ENCODE peak calls at places on chromosomes 12 and 14, in four cellular contexts. One of them, this sample, is unnamed.
A peak's percentile ranks its signal among the peaks of the same experiment; 100 is the strongest.

GRCh38 chr14:102144914-102145313 is 5.2 kb downstream of the WDR20 start:
- DNase-seq in left colon: no peak
- DNase-seq in T-cell: no peak
- DNase-seq in H54: no peak
- DNase-seq in this sample: no peak

GRCh38 chr12:53476769-53477209 is 22.5 kb downstream of the MAP3K12 start:
- DNase-seq in left colon: no peak
- DNase-seq in T-cell: no peak
- DNase-seq in H54: no peak
- DNase-seq in this sample: no peak

GRCh38 chr12:66637693-66638301 is 41.1 kb downstream of the GRIP1 start:
- DNase-seq in left colon: no peak
- DNase-seq in T-cell: no peak
- DNase-seq in H54: no peak
- DNase-seq in this sample: no peak

GRCh38 chr12:97275261-97276197 is 187.1 kb upstream of the RMST start:
- DNase-seq in left colon: no peak
- DNase-seq in T-cell: no peak
- DNase-seq in H54: no peak
- DNase-seq in this sample: no peak

GRCh38 chr12:71665109-71665476 is 992 bp downstream of the THAP2 start:
- DNase-seq in left colon: no peak
- DNase-seq in T-cell: no peak
- DNase-seq in H54: no peak
- DNase-seq in this sample: no peak

GRCh38 chr14:103385994-103386491 is 828 bp downstream of the MARK3 start:
- DNase-seq in left colon: peak; percentile 55
- DNase-seq in T-cell: peak; percentile 16
- DNase-seq in H54: no peak
- DNase-seq in this sample: no peak

GRCh38 chr14:24840204-24840893 is 206.4 kb upstream of the GZMB start:
- DNase-seq in left colon: no peak
- DNase-seq in T-cell: no peak
- DNase-seq in H54: no peak
- DNase-seq in this sample: no peak

GRCh38 chr12:132814232-132814631 is 14.4 kb downstream of the GOLGA3 start:
- DNase-seq in left colon: no peak
- DNase-seq in T-cell: no peak
- DNase-seq in H54: no peak
- DNase-seq in this sample: no peak

GRCh38 chr12:103632554-103633216 is 45.6 kb downstream of the STAB2 start:
- DNase-seq in left colon: peak; percentile 68
- DNase-seq in T-cell: peak; percentile 11
- DNase-seq in H54: peak; percentile 79
- DNase-seq in this sample: no peak

GRCh38 chr12:46351138-46351537 is 21.4 kb downstream of the SLC38A2 start:
- DNase-seq in left colon: no peak
- DNase-seq in T-cell: no peak
- DNase-seq in H54: no peak
- DNase-seq in this sample: no peak

GRCh38 chr12:56766535-56766934 is 3.4 kb downstream of the HSD17B6 start:
- DNase-seq in left colon: no peak
- DNase-seq in T-cell: no peak
- DNase-seq in H54: no peak
- DNase-seq in this sample: no peak

GRCh38 chr12:40464121-40464520 is 228.1 kb upstream of the CNTN1 start:
- DNase-seq in left colon: no peak
- DNase-seq in T-cell: no peak
- DNase-seq in H54: no peak
- DNase-seq in this sample: no peak

GRCh38 chr12:113844495-113845175 is 121.5 kb downstream of the RBM19 start:
- DNase-seq in left colon: no peak
- DNase-seq in T-cell: no peak
- DNase-seq in H54: no peak
- DNase-seq in this sample: no peak

GRCh38 chr14:54783660-54784015 is 119.0 kb downstream of the GCH1 start:
- DNase-seq in left colon: no peak
- DNase-seq in T-cell: no peak
- DNase-seq in H54: no peak
- DNase-seq in this sample: no peak

GRCh38 chr14:103522649-103523582 is at the start of gene CKB:
- DNase-seq in left colon: peak; percentile 85
- DNase-seq in T-cell: no peak
- DNase-seq in H54: no peak
- DNase-seq in this sample: no peak

GRCh38 chr12:34347367-34347766 is 325.1 kb downstream of the ALG10 start:
- DNase-seq in left colon: no peak
- DNase-seq in T-cell: no peak
- DNase-seq in H54: peak; percentile 21
- DNase-seq in this sample: no peak

GRCh38 chr12:73421832-73422231 is 1115.8 kb upstream of the ATXN7L3B start:
- DNase-seq in left colon: no peak
- DNase-seq in T-cell: no peak
- DNase-seq in H54: peak; percentile 1
- DNase-seq in this sample: peak; percentile 5

GRCh38 chr14:71331393-71331792 is 424.1 kb downstream of the PCNX1 start:
- DNase-seq in left colon: no peak
- DNase-seq in T-cell: no peak
- DNase-seq in H54: no peak
- DNase-seq in this sample: no peak

GRCh38 chr14:67683821-67684220 is 9.4 kb upstream of the VTI1B start:
- DNase-seq in left colon: no peak
- DNase-seq in T-cell: no peak
- DNase-seq in H54: no peak
- DNase-seq in this sample: no peak

GRCh38 chr12:118982308-118982707 is 967 bp downstream of the SRRM4 start:
- DNase-seq in left colon: no peak
- DNase-seq in T-cell: no peak
- DNase-seq in H54: no peak
- DNase-seq in this sample: no peak

GRCh38 chr14:27721760-27722159 is 1044.8 kb upstream of the FOXG1 start:
- DNase-seq in left colon: no peak
- DNase-seq in T-cell: no peak
- DNase-seq in H54: no peak
- DNase-seq in this sample: no peak

GRCh38 chr12:68899251-68899771 is 33.7 kb downstream of the CPM start:
- DNase-seq in left colon: peak; percentile 79
- DNase-seq in T-cell: no peak
- DNase-seq in H54: no peak
- DNase-seq in this sample: peak; percentile 62

GRCh38 chr12:460301-461230 is 827 bp downstream of the B4GALNT3 start:
- DNase-seq in left colon: peak; percentile 50
- DNase-seq in T-cell: peak; percentile 46
- DNase-seq in H54: no peak
- DNase-seq in this sample: no peak

GRCh38 chr12:96375841-96376249 is 24.4 kb downstream of the CDK17 start:
- DNase-seq in left colon: no peak
- DNase-seq in T-cell: no peak
- DNase-seq in H54: no peak
- DNase-seq in this sample: no peak

GRCh38 chr14:56962431-56962830 is 152.2 kb upstream of the OTX2 start:
- DNase-seq in left colon: no peak
- DNase-seq in T-cell: no peak
- DNase-seq in H54: no peak
- DNase-seq in this sample: no peak